ENCODE peak calls at places on chromosomes 4 and X, in ten cellular contexts. Q, R, X, K, M, Z, E, B, I and W are unnamed samples.

GRCh38 chrX:23841847-23842522 is 59.0 kb downstream of the SAT1 start:
- DNase-seq in Q (no peak), R (no peak), X (no peak), K (no peak), M (no peak), Z (no peak), E (no peak), B (no peak), I (no peak), W (no peak)

GRCh38 chr4:105473340-105474109 is at the start of gene PPA2:
- DNase-seq in Q (peak), R (peak), X (peak), K (peak), M (no peak), Z (peak), E (peak), B (peak), I (peak), W (peak)

GRCh38 chr4:12472082-12472481 is 1012.1 kb downstream of the RAB28 start:
- DNase-seq in Q (no peak), R (no peak), X (no peak), K (no peak), M (no peak), Z (no peak), E (no peak), B (no peak), I (no peak), W (no peak)

GRCh38 chr4:180041576-180041975 is 2201.6 kb upstream of the TENM3 start:
- DNase-seq in Q (no peak), R (no peak), X (no peak), K (no peak), M (no peak), Z (no peak), E (no peak), B (no peak), I (no peak), W (no peak)

GRCh38 chr4:36523182-36523581 is 241.8 kb downstream of the DTHD1 start:
- DNase-seq in Q (no peak), R (no peak), X (no peak), K (no peak), M (no peak), Z (no peak), E (no peak), B (no peak), I (no peak), W (no peak)

GRCh38 chr4:101224358-101225218 is 122.7 kb downstream of the PPP3CA start:
- DNase-seq in Q (no peak), R (no peak), X (no peak), K (no peak), M (no peak), Z (no peak), E (no peak), B (no peak), I (no peak), W (no peak)

GRCh38 chr4:156971168-156971601 is 414 bp downstream of the PDGFC start:
- DNase-seq in Q (peak), R (no peak), X (no peak), K (no peak), M (no peak), Z (no peak), E (no peak), B (no peak), I (no peak), W (no peak)

GRCh38 chrX:85109235-85109634 is 105.6 kb downstream of the APOOL start:
- DNase-seq in Q (peak), R (no peak), X (peak), K (no peak), M (no peak), Z (no peak), E (peak), B (no peak), I (no peak), W (no peak)

GRCh38 chr4:62912531-62912930 is 1496.7 kb downstream of the TECRL start:
- DNase-seq in Q (no peak), R (no peak), X (no peak), K (no peak), M (no peak), Z (no peak), E (no peak), B (no peak), I (no peak), W (no peak)

GRCh38 chrX:16997313-16997712 is 50.9 kb downstream of the REPS2 start:
- DNase-seq in Q (no peak), R (no peak), X (no peak), K (no peak), M (no peak), Z (no peak), E (no peak), B (no peak), I (no peak), W (no peak)

GRCh38 chr4:26589699-26590098 is 5.8 kb downstream of the TBC1D19 start:
- DNase-seq in Q (no peak), R (no peak), X (no peak), K (no peak), M (no peak), Z (no peak), E (no peak), B (no peak), I (no peak), W (no peak)

GRCh38 chrX:69068295-69069085 is 96.8 kb downstream of the PJA1 start:
- DNase-seq in Q (no peak), R (no peak), X (no peak), K (no peak), M (no peak), Z (no peak), E (no peak), B (no peak), I (peak), W (no peak)

GRCh38 chr4:109985993-109986640 is 73.4 kb downstream of the EGF start:
- DNase-seq in Q (no peak), R (no peak), X (no peak), K (no peak), M (no peak), Z (no peak), E (no peak), B (no peak), I (no peak), W (no peak)

GRCh38 chr4:26048378-26048882 is 134.4 kb downstream of the SMIM20 start:
- DNase-seq in Q (no peak), R (no peak), X (peak), K (no peak), M (no peak), Z (peak), E (no peak), B (no peak), I (no peak), W (no peak)

GRCh38 chr4:69760455-69760854 is at the start of gene SULT1B1:
- DNase-seq in Q (no peak), R (peak), X (peak), K (no peak), M (no peak), Z (no peak), E (peak), B (no peak), I (peak), W (no peak)